ENCODE peak calls at places on chromosomes 12 and 14, in five cellular contexts. M is Calu3, A is chondrocyte, P is pancreas, Y is neural progenitor cell. Z is an unnamed sample.

GRCh38 chr12:48165089-48166031 is 8.0 kb upstream of the ASB8 start:
- DNase-seq in M (peak), A (no peak), P (no peak), Y (peak), Z (peak)

GRCh38 chr14:33435911-33436310 is 497.2 kb downstream of the NPAS3 start:
- DNase-seq in M (no peak), A (no peak), P (no peak), Y (no peak), Z (no peak)

GRCh38 chr14:74975059-74975810 is 19.8 kb upstream of the PGF start:
- DNase-seq in M (no peak), A (no peak), P (peak), Y (no peak), Z (no peak)

GRCh38 chr12:89821901-89822300 is 113.3 kb upstream of the ATP2B1 start:
- DNase-seq in M (no peak), A (no peak), P (no peak), Y (no peak), Z (no peak)

GRCh38 chr14:93081875-93082570 is 33.7 kb downstream of the ITPK1 start:
- DNase-seq in M (no peak), A (no peak), P (no peak), Y (no peak), Z (no peak)

GRCh38 chr14:104226421-104227385 is 88.3 kb downstream of the KIF26A start:
- DNase-seq in M (no peak), A (peak), P (no peak), Y (no peak), Z (no peak)

GRCh38 chr14:91302391-91302790 is 57.9 kb upstream of the GPR68 start:
- DNase-seq in M (no peak), A (no peak), P (no peak), Y (no peak), Z (no peak)

GRCh38 chr12:121872546-121873223 is 14.0 kb upstream of the HPD start:
- DNase-seq in M (no peak), A (no peak), P (no peak), Y (no peak), Z (no peak)

GRCh38 chr12:114682920-114683708 is 861 bp downstream of the TBX3 start:
- DNase-seq in M (no peak), A (no peak), P (no peak), Y (peak), Z (no peak)

GRCh38 chr14:33229269-33229924 is 290.7 kb downstream of the NPAS3 start:
- DNase-seq in M (no peak), A (no peak), P (no peak), Y (no peak), Z (no peak)

GRCh38 chr12:120252071-120252906 is 13.2 kb downstream of the PXN start:
- DNase-seq in M (no peak), A (no peak), P (no peak), Y (no peak), Z (no peak)

GRCh38 chr12:107622005-107622404 is 63.6 kb upstream of the PWP1 start:
- DNase-seq in M (no peak), A (no peak), P (no peak), Y (peak), Z (no peak)

GRCh38 chr14:61706096-61706690 is 10.9 kb downstream of the HIF1A start:
- DNase-seq in M (no peak), A (no peak), P (no peak), Y (no peak), Z (no peak)

GRCh38 chr12:124635316-124635715 is 67.9 kb upstream of the NCOR2 start:
- DNase-seq in M (no peak), A (no peak), P (no peak), Y (no peak), Z (no peak)

GRCh38 chr12:6124411-6125151 is at the start of gene VWF:
- DNase-seq in M (no peak), A (no peak), P (no peak), Y (peak), Z (peak)

GRCh38 chr12:2329811-2330210 is 277.0 kb downstream of the CACNA1C start:
- DNase-seq in M (no peak), A (no peak), P (no peak), Y (no peak), Z (no peak)

GRCh38 chr12:105538880-105539279 is 208.4 kb downstream of the C12orf75 start:
- DNase-seq in M (no peak), A (no peak), P (no peak), Y (no peak), Z (no peak)

GRCh38 chr12:111761099-111761498 is 5.6 kb upstream of the ALDH2 start:
- DNase-seq in M (no peak), A (no peak), P (no peak), Y (no peak), Z (no peak)

GRCh38 chr12:52127683-52128450 is 48.4 kb downstream of the SMIM41 start:
- DNase-seq in M (no peak), A (no peak), P (no peak), Y (no peak), Z (no peak)

GRCh38 chr12:120688527-120689071 is 1.6 kb downstream of the MLEC start:
- DNase-seq in M (peak), A (no peak), P (no peak), Y (no peak), Z (no peak)

GRCh38 chr14:99524091-99524661 is 43.0 kb downstream of the CCNK start:
- DNase-seq in M (no peak), A (peak), P (no peak), Y (no peak), Z (no peak)

GRCh38 chr12:60197589-60197988 is 601.8 kb downstream of the SLC16A7 start:
- DNase-seq in M (no peak), A (no peak), P (no peak), Y (no peak), Z (no peak)

GRCh38 chr14:93927746-93928145 is 602 bp downstream of the FAM181A start:
- DNase-seq in M (no peak), A (no peak), P (no peak), Y (no peak), Z (no peak)

GRCh38 chr12:30756074-30756473 is 1.3 kb upstream of the CAPRIN2 start:
- DNase-seq in M (peak), A (no peak), P (peak), Y (no peak), Z (no peak)

GRCh38 chr14:33484264-33484663 is 466.6 kb downstream of the EGLN3 start:
- DNase-seq in M (no peak), A (no peak), P (no peak), Y (no peak), Z (no peak)

GRCh38 chr14:79037593-79037992 is 867.4 kb downstream of the NRXN3 start:
- DNase-seq in M (no peak), A (no peak), P (peak), Y (no peak), Z (no peak)

GRCh38 chr12:28374556-28374955 is 184.3 kb downstream of the CCDC91 start:
- DNase-seq in M (no peak), A (no peak), P (no peak), Y (no peak), Z (no peak)

GRCh38 chr12:76268267-76268666 is 79.9 kb downstream of the BBS10 start:
- DNase-seq in M (no peak), A (no peak), P (no peak), Y (no peak), Z (no peak)

GRCh38 chr14:39217214-39217879 is 16.4 kb upstream of the MIA2 start:
- DNase-seq in M (no peak), A (no peak), P (no peak), Y (no peak), Z (no peak)

GRCh38 chr12:13234045-13234641 is 37.6 kb downstream of the EMP1 start:
- DNase-seq in M (peak), A (no peak), P (no peak), Y (peak), Z (peak)

GRCh38 chr14:73786942-73787759 is 64.5 kb upstream of the PTGR2 start:
- DNase-seq in M (peak), A (no peak), P (peak), Y (peak), Z (peak)

DNA sequence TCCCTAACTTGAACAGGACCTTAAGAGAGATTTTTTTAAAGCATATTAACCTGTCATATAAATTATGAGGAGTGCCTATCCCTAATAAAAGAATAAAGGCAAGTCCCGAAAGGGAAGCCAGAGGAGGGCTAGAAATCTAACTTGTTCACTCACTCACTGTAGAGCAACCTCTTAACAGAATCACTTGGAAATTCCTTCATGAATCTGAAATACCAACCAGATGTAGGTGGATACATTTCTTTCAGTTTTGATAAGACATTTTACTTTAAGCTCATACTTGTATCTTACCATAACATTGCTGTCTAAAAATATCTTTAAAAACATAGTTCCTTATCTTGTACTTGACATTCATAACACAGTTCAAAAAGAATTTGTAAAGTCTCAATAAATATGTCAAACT is 25.7 kb downstream of the NTN4 start:
- DNase-seq in M (no peak), A (no peak), P (no peak), Y (no peak), Z (no peak)
- TF ChIP-seq CTCF in M (no peak), A (no peak), P (no peak), Y (no peak), Z (no peak)

GRCh38 chr12:46390881-46391280 is 18.3 kb upstream of the SLC38A2 start:
- DNase-seq in M (no peak), A (no peak), P (no peak), Y (peak), Z (no peak)

GRCh38 chr12:46389130-46389616 is 16.6 kb upstream of the SLC38A2 start:
- DNase-seq in M (no peak), A (no peak), P (no peak), Y (no peak), Z (no peak)

GRCh38 chr12:46391630-46392029 is 19.1 kb upstream of the SLC38A2 start:
- DNase-seq in M (no peak), A (no peak), P (no peak), Y (no peak), Z (no peak)

GRCh38 chr12:46388427-46388992 is 15.9 kb upstream of the SLC38A2 start:
- DNase-seq in M (no peak), A (no peak), P (no peak), Y (no peak), Z (no peak)

GRCh38 chr12:46390304-46390703 is 17.7 kb upstream of the SLC38A2 start:
- DNase-seq in M (no peak), A (no peak), P (no peak), Y (no peak), Z (no peak)
- TF ChIP-seq CTCF in M (no peak), A (no peak), P (no peak), Y (no peak), Z (no peak)

DNA sequence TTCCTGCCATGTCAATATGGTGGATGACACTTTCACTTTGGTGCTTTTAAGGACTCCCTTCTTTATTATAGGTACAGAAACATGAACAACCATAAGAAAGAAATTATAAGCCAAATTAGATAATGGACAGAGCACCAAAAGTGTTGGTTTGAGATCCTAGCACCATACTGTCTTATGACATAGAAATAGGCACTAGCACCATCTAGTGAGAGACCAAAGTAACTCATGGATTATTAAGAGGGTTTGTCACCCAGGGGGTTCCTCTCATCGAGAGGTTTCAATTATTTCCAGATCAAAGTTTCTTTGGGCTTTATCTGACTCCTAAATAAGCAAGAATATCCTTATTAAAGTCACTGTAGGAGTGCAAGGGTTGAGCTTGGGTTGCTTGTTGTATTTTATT is 153.0 kb upstream of the DIO2 start:
- DNase-seq in M (no peak), A (no peak), P (no peak), Y (peak), Z (no peak)
- TF ChIP-seq CTCF in M (no peak), A (peak), P (no peak), Y (peak), Z (peak)

GRCh38 chr12:108750471-108751402 is 19.4 kb upstream of the CORO1C start:
- DNase-seq in M (no peak), A (no peak), P (no peak), Y (peak), Z (no peak)

GRCh38 chr12:108744021-108744897 is 12.9 kb upstream of the CORO1C start:
- DNase-seq in M (no peak), A (no peak), P (no peak), Y (no peak), Z (no peak)

GRCh38 chr12:108747563-108747962 is 16.2 kb upstream of the CORO1C start:
- DNase-seq in M (no peak), A (no peak), P (no peak), Y (no peak), Z (no peak)

DNA sequence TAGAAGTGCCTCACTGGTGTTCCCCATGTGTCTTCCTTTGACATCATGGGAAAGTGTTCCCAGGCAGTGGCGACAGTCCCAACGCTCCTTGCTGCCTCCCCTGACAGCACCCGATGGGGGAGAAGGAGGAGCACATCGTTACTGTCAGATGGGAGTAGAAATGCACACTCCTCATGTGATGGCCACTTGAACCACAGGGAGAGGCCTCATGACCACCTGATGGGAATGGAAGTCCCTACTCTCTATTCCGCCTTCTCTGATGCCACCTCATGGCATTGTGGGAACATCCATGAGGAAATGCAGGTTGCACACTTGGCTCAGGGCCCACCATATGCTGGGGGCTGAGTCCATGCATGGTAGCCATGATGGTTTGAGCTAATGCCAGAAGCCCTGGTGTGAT is 14.3 kb upstream of the CORO1C start:
- DNase-seq in M (no peak), A (no peak), P (no peak), Y (no peak), Z (no peak)
- TF ChIP-seq CTCF in M (no peak), A (no peak), P (no peak), Y (no peak), Z (no peak)

GRCh38 chr14:64838656-64839055 is 41.1 kb downstream of the SPTB start:
- DNase-seq in M (peak), A (no peak), P (no peak), Y (no peak), Z (no peak)

GRCh38 chr14:64844993-64845536 is 34.6 kb downstream of the SPTB start:
- DNase-seq in M (no peak), A (no peak), P (no peak), Y (no peak), Z (no peak)

GRCh38 chr14:64841772-64842490 is 37.8 kb downstream of the SPTB start:
- DNase-seq in M (no peak), A (no peak), P (no peak), Y (peak), Z (no peak)

GRCh38 chr14:64844272-64844671 is 35.4 kb downstream of the SPTB start:
- DNase-seq in M (no peak), A (no peak), P (no peak), Y (no peak), Z (no peak)

DNA sequence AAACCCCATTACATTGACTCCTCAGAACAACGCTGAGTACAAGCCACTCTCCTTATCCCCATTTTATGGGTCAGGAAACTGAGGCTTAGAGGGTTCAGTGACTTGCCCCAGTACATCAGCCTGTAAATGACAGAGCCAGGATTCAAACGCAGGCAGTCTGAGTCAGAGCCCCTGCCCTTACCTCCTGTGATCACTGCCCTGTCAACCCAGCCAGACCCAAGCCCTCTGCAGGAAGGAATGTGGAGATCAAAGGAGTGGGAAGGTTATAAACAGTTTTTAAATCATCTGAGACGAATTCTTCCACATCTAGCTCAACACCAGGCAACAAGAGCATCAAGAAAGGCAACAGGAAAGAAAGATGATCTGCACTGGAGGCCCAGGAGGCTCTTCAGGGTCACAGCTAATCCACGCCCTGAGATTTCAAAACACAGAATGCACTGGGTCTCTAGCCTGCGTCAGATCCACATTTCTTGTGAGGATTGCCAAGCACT is 38.5 kb downstream of the SPTB start:
- DNase-seq in M (peak), A (no peak), P (no peak), Y (peak), Z (peak)
- TF ChIP-seq CTCF in M (peak), A (peak), P (no peak), Y (peak), Z (no peak)

GRCh38 chr12:132359971-132360370 is 30.6 kb upstream of the GALNT9 start:
- DNase-seq in M (no peak), A (peak), P (no peak), Y (no peak), Z (no peak)
- TF ChIP-seq CTCF in M (no peak), A (no peak), P (no peak), Y (no peak), Z (no peak)